ENCODE peak calls at places on chromosomes 5 and 9, in nine cellular contexts. D, H, Q, R, T, N, L, F and W are unnamed samples.

GRCh38 chr9:84024041-84024575 is 43.5 kb downstream of the RMI1 start:
- DNase-seq in D (no peak), H (no peak), Q (no peak), R (no peak), T (no peak), N (no peak), L (no peak), F (no peak), W (no peak)

GRCh38 chr5:78472469-78473106 is 112.2 kb downstream of the SCAMP1 start:
- DNase-seq in D (peak; percentile 60), H (peak; percentile 15), Q (no peak), R (no peak), T (no peak), N (no peak), L (peak; percentile 18), F (no peak), W (peak; percentile 54)

GRCh38 chr5:88954511-88954910 is 71.5 kb upstream of the MEF2C start:
- DNase-seq in D (no peak), H (peak; percentile 27), Q (no peak), R (no peak), T (no peak), N (no peak), L (no peak), F (no peak), W (no peak)

GRCh38 chr5:143148461-143149170 is 254.9 kb downstream of the NR3C1 start:
- DNase-seq in D (peak; percentile 84), H (peak; percentile 38), Q (no peak), R (peak; percentile 76), T (no peak), N (no peak), L (peak; percentile 76), F (peak; percentile 61), W (no peak)

GRCh38 chr9:25421560-25421959 is 256.7 kb downstream of the TUSC1 start:
- DNase-seq in D (no peak), H (no peak), Q (no peak), R (no peak), T (no peak), N (no peak), L (no peak), F (no peak), W (no peak)

GRCh38 chr5:16740046-16740445 is 123.2 kb upstream of the RETREG1 start:
- DNase-seq in D (no peak), H (no peak), Q (peak; percentile 66), R (no peak), T (no peak), N (peak; percentile 70), L (no peak), F (no peak), W (no peak)

GRCh38 chr5:131198625-131199024 is 27.9 kb downstream of the LYRM7 start:
- DNase-seq in D (peak; percentile 9), H (peak; percentile 41), Q (no peak), R (peak; percentile 78), T (no peak), N (no peak), L (no peak), F (no peak), W (no peak)

GRCh38 chr5:72878854-72879253 is 62.4 kb downstream of the TNPO1 start:
- DNase-seq in D (no peak), H (no peak), Q (no peak), R (no peak), T (no peak), N (no peak), L (no peak), F (no peak), W (no peak)

GRCh38 chr5:1882337-1883119 is at the start of gene IRX4:
- DNase-seq in D (peak; percentile 21), H (peak; percentile 3), Q (peak; percentile 62), R (peak; percentile 20), T (no peak), N (peak; percentile 82), L (peak; percentile 73), F (no peak), W (peak; percentile 29)

GRCh38 chr9:137974746-137975526 is 97.4 kb downstream of the CACNA1B start:
- DNase-seq in D (no peak), H (no peak), Q (no peak), R (no peak), T (peak; percentile 53), N (peak; percentile 28), L (no peak), F (no peak), W (no peak)

GRCh38 chr9:111696796-111697195 is 35.4 kb downstream of the GNG10 start:
- DNase-seq in D (no peak), H (no peak), Q (no peak), R (no peak), T (no peak), N (no peak), L (no peak), F (no peak), W (no peak)

GRCh38 chr5:14123551-14123950 is 19.6 kb upstream of the TRIO start:
- DNase-seq in D (no peak), H (no peak), Q (no peak), R (no peak), T (no peak), N (no peak), L (no peak), F (no peak), W (no peak)

GRCh38 chr5:168072665-168073064 is 218.8 kb upstream of the WWC1 start:
- DNase-seq in D (no peak), H (no peak), Q (no peak), R (no peak), T (no peak), N (no peak), L (no peak), F (no peak), W (peak; percentile 71)

GRCh38 chr9:95504053-95504963 is 12.5 kb downstream of the PTCH1 start:
- DNase-seq in D (peak; percentile 46), H (no peak), Q (peak; percentile 75), R (peak; percentile 72), T (no peak), N (peak; percentile 86), L (peak; percentile 27), F (peak; percentile 21), W (peak; percentile 54)

GRCh38 chr5:116658830-116659229 is 84.2 kb upstream of the SEMA6A start:
- DNase-seq in D (no peak), H (no peak), Q (no peak), R (no peak), T (no peak), N (no peak), L (no peak), F (no peak), W (no peak)

GRCh38 chr9:133043449-133044035 is 12.7 kb downstream of the GTF3C5 start:
- DNase-seq in D (no peak), H (no peak), Q (no peak), R (no peak), T (no peak), N (no peak), L (no peak), F (no peak), W (no peak)

GRCh38 chr9:76910861-76911260 is 4.9 kb upstream of the PRUNE2 start:
- DNase-seq in D (no peak), H (no peak), Q (no peak), R (no peak), T (no peak), N (no peak), L (no peak), F (no peak), W (no peak)

GRCh38 chr9:87112656-87113055 is 165.3 kb upstream of the GAS1 start:
- DNase-seq in D (peak; percentile 54), H (peak; percentile 15), Q (no peak), R (peak; percentile 48), T (no peak), N (no peak), L (peak; percentile 33), F (no peak), W (no peak)
- H3K4me3 ChIP-seq in D (no peak overlapping the region), H (no peak overlapping the region), Q (no peak overlapping the region), R (no peak overlapping the region), T (no peak overlapping the region), N (no peak overlapping the region), L (no peak overlapping the region), F (no peak overlapping the region), W (no peak overlapping the region)

GRCh38 chr5:33509036-33509435 is 68.3 kb downstream of the TARS1 start:
- DNase-seq in D (no peak), H (peak; percentile 34), Q (no peak), R (peak; percentile 62), T (no peak), N (no peak), L (no peak), F (no peak), W (no peak)

DNA sequence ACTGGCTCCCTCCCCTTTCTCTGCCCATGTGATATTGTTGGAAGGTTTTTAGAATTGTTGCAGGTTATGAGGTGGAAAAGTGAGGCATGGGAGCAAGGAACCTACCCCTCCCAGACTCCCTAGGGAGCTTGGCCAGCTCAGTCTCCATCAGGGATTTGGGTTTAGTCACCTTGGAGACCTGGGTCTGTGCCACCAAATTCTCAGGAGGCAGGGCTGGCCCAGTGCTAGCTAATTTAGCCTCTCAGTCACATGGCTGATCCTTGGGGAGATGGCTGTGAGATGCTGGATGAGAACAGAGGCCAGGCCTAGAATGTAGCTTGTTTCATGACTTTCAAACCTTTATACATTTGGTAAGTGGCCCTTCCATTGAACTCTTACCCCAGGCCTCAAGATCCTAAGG is 73.0 kb downstream of the TARS1 start:
- DNase-seq in D (peak; percentile 20), H (no peak), Q (no peak), R (no peak), T (no peak), N (no peak), L (no peak), F (no peak), W (no peak)
- H3K27ac ChIP-seq in D (no peak overlapping the region), H (no peak overlapping the region), Q (no peak overlapping the region), R (no peak overlapping the region), T (no peak overlapping the region), N (no peak overlapping the region), L (no peak overlapping the region), F (no peak overlapping the region), W (no peak overlapping the region)

GRCh38 chr5:145449794-145450193 is 385.3 kb downstream of the PRELID2 start:
- DNase-seq in D (no peak), H (no peak), Q (no peak), R (no peak), T (no peak), N (no peak), L (no peak), F (no peak), W (peak; percentile 17)
- TF ChIP-seq CTCF in D (no peak), H (no peak), Q (no peak), R (peak; percentile 8), T (no peak), N (no peak), L (no peak), F (no peak), W (peak; percentile 30)

GRCh38 chr5:170273968-170274710 is 23.4 kb downstream of the LCP2 start:
- DNase-seq in D (peak; percentile 66), H (no peak), Q (peak; percentile 55), R (no peak), T (no peak), N (peak; percentile 89), L (peak; percentile 13), F (no peak), W (peak; percentile 63)

GRCh38 chr5:170278611-170279500 is 18.7 kb downstream of the LCP2 start:
- DNase-seq in D (peak; percentile 12), H (no peak), Q (peak; percentile 49), R (no peak), T (peak; percentile 81), N (peak; percentile 71), L (no peak), F (peak; percentile 40), W (no peak)

GRCh38 chr5:170280090-170280493 is 17.5 kb downstream of the LCP2 start:
- DNase-seq in D (peak; percentile 22), H (no peak), Q (peak; percentile 68), R (no peak), T (no peak), N (peak; percentile 77), L (no peak), F (peak; percentile 64), W (no peak)

GRCh38 chr5:170277953-170278352 is 19.6 kb downstream of the LCP2 start:
- DNase-seq in D (no peak), H (no peak), Q (no peak), R (no peak), T (no peak), N (peak; percentile 76), L (no peak), F (no peak), W (no peak)

GRCh38 chr5:170275376-170275994 is 22.1 kb downstream of the LCP2 start:
- DNase-seq in D (no peak), H (no peak), Q (no peak), R (no peak), T (no peak), N (no peak), L (no peak), F (no peak), W (no peak)
- H3K4me3 ChIP-seq in D (no peak overlapping the region), H (no peak overlapping the region), Q (no peak overlapping the region), R (no peak overlapping the region), T (no peak overlapping the region), N (no peak overlapping the region), L (no peak overlapping the region), F (no peak overlapping the region), W (no peak overlapping the region)